ENCODE peak calls at places on chromosomes 16 and 17, in eight cellular contexts. One of them, this sample, is unnamed. For H3K4me1 and H3K9me3, the result is how much of the 10 kb centered on the place peaks cover.

GRCh38 chr17:78748048-78748729 is 33.9 kb downstream of the CYTH1 start:
- DNase-seq in tibial nerve: no peak
- DNase-seq in naive thymus-derived CD4-positive, alpha-beta T cell: peak
- DNase-seq in small intestine: no peak
- DNase-seq in body of pancreas: peak
- DNase-seq in heart left ventricle: no peak
- DNase-seq in CD4-positive, CD25-positive, alpha-beta regulatory T cell: no peak
- DNase-seq in heart right ventricle: no peak
- DNase-seq in this sample: no peak

GRCh38 chr17:50133028-50133768 is 3.2 kb upstream of the SAMD14 start:
- DNase-seq in heart right ventricle: no peak
- DNase-seq in body of pancreas: peak
- DNase-seq in naive thymus-derived CD4-positive, alpha-beta T cell: no peak
- DNase-seq in CD4-positive, CD25-positive, alpha-beta regulatory T cell: no peak
- DNase-seq in heart left ventricle: peak
- DNase-seq in tibial nerve: no peak
- DNase-seq in small intestine: no peak
- DNase-seq in this sample: no peak

GRCh38 chr16:31196324-31197088 is 6.1 kb downstream of the PYCARD start:
- DNase-seq in naive thymus-derived CD4-positive, alpha-beta T cell: no peak
- DNase-seq in heart right ventricle: no peak
- DNase-seq in body of pancreas: no peak
- DNase-seq in CD4-positive, CD25-positive, alpha-beta regulatory T cell: no peak
- DNase-seq in heart left ventricle: no peak
- DNase-seq in small intestine: no peak
- DNase-seq in tibial nerve: no peak
- DNase-seq in this sample: no peak

GRCh38 chr16:60438894-60439293 is 1597.3 kb downstream of the CDH8 start:
- DNase-seq in body of pancreas: no peak
- DNase-seq in CD4-positive, CD25-positive, alpha-beta regulatory T cell: no peak
- DNase-seq in heart left ventricle: no peak
- DNase-seq in small intestine: no peak
- DNase-seq in heart right ventricle: no peak
- DNase-seq in naive thymus-derived CD4-positive, alpha-beta T cell: no peak
- DNase-seq in tibial nerve: no peak
- DNase-seq in this sample: no peak

GRCh38 chr17:35548978-35549377 is 11.5 kb upstream of the SLFN12L start:
- DNase-seq in tibial nerve: no peak
- DNase-seq in naive thymus-derived CD4-positive, alpha-beta T cell: no peak
- DNase-seq in small intestine: no peak
- DNase-seq in heart right ventricle: no peak
- DNase-seq in heart left ventricle: no peak
- DNase-seq in CD4-positive, CD25-positive, alpha-beta regulatory T cell: no peak
- DNase-seq in body of pancreas: no peak
- DNase-seq in this sample: no peak

GRCh38 chr17:42026821-42027539 is 7.1 kb downstream of the NKIRAS2 start:
- DNase-seq in tibial nerve: no peak
- DNase-seq in CD4-positive, CD25-positive, alpha-beta regulatory T cell: no peak
- DNase-seq in small intestine: no peak
- DNase-seq in heart left ventricle: no peak
- DNase-seq in heart right ventricle: no peak
- DNase-seq in naive thymus-derived CD4-positive, alpha-beta T cell: no peak
- DNase-seq in body of pancreas: no peak
- DNase-seq in this sample: peak

GRCh38 chr16:30141750-30142149 is 18.7 kb upstream of the MAPK3 start:
- DNase-seq in naive thymus-derived CD4-positive, alpha-beta T cell: no peak
- DNase-seq in CD4-positive, CD25-positive, alpha-beta regulatory T cell: no peak
- DNase-seq in small intestine: no peak
- DNase-seq in heart right ventricle: no peak
- DNase-seq in tibial nerve: no peak
- DNase-seq in heart left ventricle: no peak
- DNase-seq in body of pancreas: no peak
- DNase-seq in this sample: no peak

GRCh38 chr17:40349477-40350409 is 14.8 kb downstream of the GJD3 start:
- DNase-seq in heart right ventricle: no peak
- DNase-seq in naive thymus-derived CD4-positive, alpha-beta T cell: no peak
- DNase-seq in small intestine: no peak
- DNase-seq in heart left ventricle: peak
- DNase-seq in CD4-positive, CD25-positive, alpha-beta regulatory T cell: no peak
- DNase-seq in tibial nerve: no peak
- DNase-seq in body of pancreas: no peak
- DNase-seq in this sample: no peak

GRCh38 chr17:75473246-75473645 is 16.8 kb downstream of the TMEM94 start:
- DNase-seq in heart left ventricle: no peak
- DNase-seq in body of pancreas: no peak
- DNase-seq in tibial nerve: peak
- DNase-seq in naive thymus-derived CD4-positive, alpha-beta T cell: no peak
- DNase-seq in heart right ventricle: no peak
- DNase-seq in small intestine: no peak
- DNase-seq in CD4-positive, CD25-positive, alpha-beta regulatory T cell: no peak
- DNase-seq in this sample: peak

GRCh38 chr17:17515921-17516295 is 19.7 kb upstream of the RASD1 start:
- DNase-seq in tibial nerve: no peak
- DNase-seq in heart right ventricle: no peak
- DNase-seq in CD4-positive, CD25-positive, alpha-beta regulatory T cell: no peak
- DNase-seq in small intestine: no peak
- DNase-seq in body of pancreas: peak
- DNase-seq in naive thymus-derived CD4-positive, alpha-beta T cell: no peak
- DNase-seq in heart left ventricle: no peak
- DNase-seq in this sample: no peak

GRCh38 chr16:75075688-75076268 is 40.8 kb downstream of the LDHD start:
- DNase-seq in tibial nerve: no peak
- DNase-seq in CD4-positive, CD25-positive, alpha-beta regulatory T cell: peak
- DNase-seq in naive thymus-derived CD4-positive, alpha-beta T cell: no peak
- DNase-seq in heart right ventricle: no peak
- DNase-seq in heart left ventricle: no peak
- DNase-seq in body of pancreas: no peak
- DNase-seq in small intestine: no peak
- DNase-seq in this sample: no peak
- H3K4me1 ChIP-seq in tibial nerve: under half
- H3K4me1 ChIP-seq in CD4-positive, CD25-positive, alpha-beta regulatory T cell: under half
- H3K4me1 ChIP-seq in naive thymus-derived CD4-positive, alpha-beta T cell: under half
- H3K4me1 ChIP-seq in heart right ventricle: under half
- H3K4me1 ChIP-seq in heart left ventricle: under half
- H3K4me1 ChIP-seq in body of pancreas: under half
- H3K4me1 ChIP-seq in small intestine: under half
- H3K4me1 ChIP-seq in this sample: under half

GRCh38 chr17:32286518-32286900 is 20.9 kb downstream of the RHBDL3 start:
- DNase-seq in CD4-positive, CD25-positive, alpha-beta regulatory T cell: no peak
- DNase-seq in heart left ventricle: no peak
- DNase-seq in heart right ventricle: no peak
- DNase-seq in naive thymus-derived CD4-positive, alpha-beta T cell: no peak
- DNase-seq in body of pancreas: no peak
- DNase-seq in tibial nerve: no peak
- DNase-seq in small intestine: no peak
- DNase-seq in this sample: no peak

GRCh38 chr17:32285286-32285685 is 19.7 kb downstream of the RHBDL3 start:
- DNase-seq in heart left ventricle: no peak
- DNase-seq in CD4-positive, CD25-positive, alpha-beta regulatory T cell: no peak
- DNase-seq in tibial nerve: no peak
- DNase-seq in naive thymus-derived CD4-positive, alpha-beta T cell: no peak
- DNase-seq in heart right ventricle: no peak
- DNase-seq in small intestine: no peak
- DNase-seq in body of pancreas: no peak
- DNase-seq in this sample: no peak

GRCh38 chr17:32283745-32284207 is 18.1 kb downstream of the RHBDL3 start:
- DNase-seq in small intestine: no peak
- DNase-seq in naive thymus-derived CD4-positive, alpha-beta T cell: no peak
- DNase-seq in heart left ventricle: no peak
- DNase-seq in CD4-positive, CD25-positive, alpha-beta regulatory T cell: no peak
- DNase-seq in heart right ventricle: no peak
- DNase-seq in body of pancreas: no peak
- DNase-seq in tibial nerve: no peak
- DNase-seq in this sample: no peak

GRCh38 chr17:32287804-32288511 is 22.3 kb downstream of the RHBDL3 start:
- DNase-seq in heart left ventricle: no peak
- DNase-seq in body of pancreas: no peak
- DNase-seq in CD4-positive, CD25-positive, alpha-beta regulatory T cell: no peak
- DNase-seq in small intestine: no peak
- DNase-seq in tibial nerve: no peak
- DNase-seq in heart right ventricle: no peak
- DNase-seq in naive thymus-derived CD4-positive, alpha-beta T cell: no peak
- DNase-seq in this sample: no peak

DNA sequence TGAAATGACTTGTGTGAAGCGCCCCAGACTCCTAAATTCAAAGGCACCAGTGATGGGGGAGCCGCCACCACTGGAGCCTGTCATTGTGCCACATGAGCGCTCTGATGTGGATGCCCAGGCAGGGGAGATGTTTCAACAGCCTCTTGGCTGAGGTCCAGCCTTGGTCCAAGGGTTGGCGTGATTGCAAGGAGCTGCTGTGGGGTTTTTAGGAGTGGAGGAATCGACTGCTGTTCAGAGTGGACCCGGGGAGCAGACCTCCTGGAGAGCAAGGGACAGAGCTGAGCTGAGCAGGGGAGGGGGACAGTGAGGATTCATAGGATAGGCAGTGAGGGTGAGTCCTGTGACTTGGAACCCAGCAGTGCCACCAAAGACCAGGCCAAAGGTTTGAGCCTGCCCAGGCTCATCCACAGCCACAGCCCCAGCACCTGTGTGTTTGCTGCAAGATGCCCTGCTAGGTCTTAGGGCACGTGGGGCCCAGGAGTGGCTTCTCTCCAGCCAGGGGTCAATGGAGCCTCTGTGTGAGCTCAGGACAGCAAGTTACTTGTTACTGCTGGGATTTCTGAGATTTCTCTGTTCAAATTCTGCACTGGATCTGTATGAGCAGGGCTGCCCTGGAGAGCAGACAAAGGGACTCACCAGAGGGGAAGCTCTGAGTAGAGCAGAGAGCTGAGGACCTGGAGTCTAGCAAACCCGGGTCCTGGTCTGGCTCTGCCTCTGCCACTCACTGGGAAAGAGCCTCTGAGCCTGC is 20.3 kb downstream of the RHBDL3 start:
- DNase-seq in CD4-positive, CD25-positive, alpha-beta regulatory T cell: no peak
- DNase-seq in heart left ventricle: no peak
- DNase-seq in tibial nerve: no peak
- DNase-seq in naive thymus-derived CD4-positive, alpha-beta T cell: no peak
- DNase-seq in body of pancreas: no peak
- DNase-seq in small intestine: no peak
- DNase-seq in heart right ventricle: no peak
- DNase-seq in this sample: no peak
- H3K4me3 ChIP-seq in CD4-positive, CD25-positive, alpha-beta regulatory T cell: no peak
- H3K4me3 ChIP-seq in heart left ventricle: no peak
- H3K4me3 ChIP-seq in tibial nerve: no peak
- H3K4me3 ChIP-seq in naive thymus-derived CD4-positive, alpha-beta T cell: no peak
- H3K4me3 ChIP-seq in body of pancreas: no peak
- H3K4me3 ChIP-seq in small intestine: no peak
- H3K4me3 ChIP-seq in heart right ventricle: no peak
- H3K4me3 ChIP-seq in this sample: no peak

DNA sequence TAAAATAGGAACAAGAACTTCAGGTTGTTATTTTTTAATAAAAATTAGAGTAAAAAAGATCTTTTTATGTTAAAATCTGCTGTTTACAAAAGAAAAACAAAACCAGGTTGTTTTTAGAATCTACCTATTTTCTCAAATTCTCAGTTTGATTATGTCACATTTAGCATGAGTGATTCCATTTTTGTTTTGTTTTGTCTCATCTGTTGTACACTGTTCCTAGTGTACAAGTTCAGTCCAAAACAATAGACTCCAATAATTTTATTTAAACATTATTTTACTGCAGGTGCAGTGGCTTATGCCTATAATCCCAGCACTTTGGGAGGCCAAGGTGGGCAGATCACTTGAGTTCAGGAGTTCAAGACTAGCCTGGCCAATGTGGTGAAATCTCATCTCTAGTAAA is 2142.7 kb downstream of the TP53TG3F start:
- DNase-seq in heart right ventricle: no peak
- DNase-seq in CD4-positive, CD25-positive, alpha-beta regulatory T cell: no peak
- DNase-seq in body of pancreas: no peak
- DNase-seq in naive thymus-derived CD4-positive, alpha-beta T cell: no peak
- DNase-seq in tibial nerve: no peak
- DNase-seq in small intestine: no peak
- DNase-seq in heart left ventricle: no peak
- DNase-seq in this sample: no peak
- H3K9me3 ChIP-seq in heart right ventricle: under half
- H3K9me3 ChIP-seq in CD4-positive, CD25-positive, alpha-beta regulatory T cell: under half
- H3K9me3 ChIP-seq in body of pancreas: under half
- H3K9me3 ChIP-seq in naive thymus-derived CD4-positive, alpha-beta T cell: under half
- H3K9me3 ChIP-seq in tibial nerve: under half
- H3K9me3 ChIP-seq in small intestine: under half
- H3K9me3 ChIP-seq in heart left ventricle: under half
- H3K9me3 ChIP-seq in this sample: under half

DNA sequence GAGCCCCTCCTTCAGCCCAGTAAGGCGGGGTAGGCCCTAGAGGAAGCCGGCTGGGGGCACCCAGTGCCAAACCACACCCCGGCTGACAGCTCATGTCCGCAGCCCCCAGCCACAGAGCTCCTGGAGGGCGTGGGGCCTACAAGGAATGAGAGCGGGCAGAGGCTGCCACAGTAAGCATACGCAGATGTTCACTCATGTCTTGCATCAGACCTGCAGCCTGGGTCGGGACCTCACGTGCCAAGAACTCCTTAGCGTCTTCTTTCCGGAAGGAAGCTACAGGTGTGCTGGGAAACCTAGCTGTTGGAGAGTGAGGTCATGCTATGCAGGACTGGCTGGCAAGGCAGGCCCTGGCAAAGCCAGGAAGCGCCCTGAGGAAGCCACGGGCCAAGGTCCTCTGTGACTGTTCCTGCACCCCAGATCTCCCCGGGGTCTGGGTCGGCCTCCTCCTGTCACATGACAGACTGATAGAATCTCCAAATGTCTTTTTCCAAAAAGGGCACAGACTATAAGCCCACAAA is 1.6 kb downstream of the ZNF598 start:
- DNase-seq in body of pancreas: peak
- DNase-seq in CD4-positive, CD25-positive, alpha-beta regulatory T cell: no peak
- DNase-seq in tibial nerve: peak
- DNase-seq in heart right ventricle: no peak
- DNase-seq in naive thymus-derived CD4-positive, alpha-beta T cell: no peak
- DNase-seq in small intestine: peak
- DNase-seq in heart left ventricle: peak
- DNase-seq in this sample: no peak
- H3K4me1 ChIP-seq in body of pancreas: half or more
- H3K4me1 ChIP-seq in CD4-positive, CD25-positive, alpha-beta regulatory T cell: under half
- H3K4me1 ChIP-seq in tibial nerve: half or more
- H3K4me1 ChIP-seq in heart right ventricle: half or more
- H3K4me1 ChIP-seq in naive thymus-derived CD4-positive, alpha-beta T cell: under half
- H3K4me1 ChIP-seq in small intestine: under half
- H3K4me1 ChIP-seq in heart left ventricle: under half
- H3K4me1 ChIP-seq in this sample: under half

This sample was measured in SJCRH30.